ENCODE peak calls at places on chromosomes 11 and 22, in five cellular contexts. One of them, this sample, is unnamed.

GRCh38 chr22:32926600-32926999 is 125.1 kb downstream of the TIMP3 start:
- DNase-seq in osteocyte: no peak
- DNase-seq in NCI-H187: no peak
- DNase-seq in NCI-H1436: no peak
- DNase-seq in mammary epithelial cell: peak
- DNase-seq in this sample: peak

GRCh38 chr11:69292221-69292648 is 1.7 kb upstream of the MYEOV start:
- DNase-seq in osteocyte: no peak
- DNase-seq in mammary epithelial cell: no peak
- DNase-seq in NCI-H187: no peak
- DNase-seq in NCI-H1436: no peak
- DNase-seq in this sample: peak

GRCh38 chr11:45671246-45672171 is 6.1 kb upstream of the CHST1 start:
- DNase-seq in osteocyte: no peak
- DNase-seq in mammary epithelial cell: no peak
- DNase-seq in NCI-H1436: no peak
- DNase-seq in NCI-H187: no peak
- DNase-seq in this sample: no peak

GRCh38 chr11:71962428-71963038 is 33.7 kb downstream of the RNF121 start:
- DNase-seq in mammary epithelial cell: no peak
- DNase-seq in NCI-H1436: no peak
- DNase-seq in NCI-H187: no peak
- DNase-seq in osteocyte: no peak
- DNase-seq in this sample: no peak

GRCh38 chr11:100730266-100730665 is 43.2 kb downstream of the ARHGAP42 start:
- DNase-seq in mammary epithelial cell: no peak
- DNase-seq in NCI-H1436: no peak
- DNase-seq in osteocyte: no peak
- DNase-seq in NCI-H187: no peak
- DNase-seq in this sample: no peak

GRCh38 chr11:1153951-1154487 is 3.7 kb upstream of the MUC5AC start:
- DNase-seq in NCI-H187: no peak
- DNase-seq in osteocyte: peak
- DNase-seq in mammary epithelial cell: peak
- DNase-seq in NCI-H1436: no peak
- DNase-seq in this sample: no peak

GRCh38 chr22:49961601-49962011 is 1.0 kb downstream of the PIM3 start:
- DNase-seq in osteocyte: no peak
- DNase-seq in mammary epithelial cell: no peak
- DNase-seq in NCI-H1436: no peak
- DNase-seq in NCI-H187: no peak
- DNase-seq in this sample: no peak

GRCh38 chr11:75167617-75168016 is 16.7 kb downstream of the SLCO2B1 start:
- DNase-seq in NCI-H1436: no peak
- DNase-seq in osteocyte: no peak
- DNase-seq in NCI-H187: no peak
- DNase-seq in mammary epithelial cell: no peak
- DNase-seq in this sample: no peak

GRCh38 chr22:43892183-43892894 is 526 bp upstream of the PNPLA5 start:
- DNase-seq in mammary epithelial cell: no peak
- DNase-seq in osteocyte: no peak
- DNase-seq in NCI-H187: no peak
- DNase-seq in NCI-H1436: no peak
- DNase-seq in this sample: no peak

GRCh38 chr11:86099727-86100320 is 30.9 kb upstream of the PICALM start:
- DNase-seq in osteocyte: no peak
- DNase-seq in NCI-H1436: no peak
- DNase-seq in NCI-H187: no peak
- DNase-seq in mammary epithelial cell: peak
- DNase-seq in this sample: peak

GRCh38 chr11:9773524-9773923 is 109.6 kb downstream of the SWAP70 start:
- DNase-seq in osteocyte: no peak
- DNase-seq in NCI-H187: no peak
- DNase-seq in NCI-H1436: no peak
- DNase-seq in mammary epithelial cell: no peak
- DNase-seq in this sample: no peak

GRCh38 chr22:17912942-17913704 is 111.2 kb downstream of the MICAL3 start:
- DNase-seq in mammary epithelial cell: no peak
- DNase-seq in NCI-H1436: no peak
- DNase-seq in osteocyte: no peak
- DNase-seq in NCI-H187: peak
- DNase-seq in this sample: no peak

GRCh38 chr11:100966366-100966765 is 163.2 kb downstream of the PGR start:
- DNase-seq in mammary epithelial cell: no peak
- DNase-seq in NCI-H187: no peak
- DNase-seq in NCI-H1436: no peak
- DNase-seq in osteocyte: no peak
- DNase-seq in this sample: no peak

GRCh38 chr22:40525250-40525884 is 111.2 kb downstream of the MRTFA start:
- DNase-seq in NCI-H187: no peak
- DNase-seq in NCI-H1436: no peak
- DNase-seq in mammary epithelial cell: peak
- DNase-seq in osteocyte: peak
- DNase-seq in this sample: peak

GRCh38 chr22:27790396-27791216 is 10.9 kb downstream of the MN1 start:
- DNase-seq in NCI-H187: no peak
- DNase-seq in mammary epithelial cell: no peak
- DNase-seq in osteocyte: no peak
- DNase-seq in NCI-H1436: no peak
- DNase-seq in this sample: no peak

GRCh38 chr11:44065161-44065571 is 904 bp upstream of the ACCS start:
- DNase-seq in mammary epithelial cell: no peak
- DNase-seq in NCI-H187: no peak
- DNase-seq in osteocyte: no peak
- DNase-seq in NCI-H1436: no peak
- DNase-seq in this sample: no peak

GRCh38 chr11:9070740-9071476 is 20.5 kb downstream of the SCUBE2 start:
- DNase-seq in mammary epithelial cell: no peak
- DNase-seq in osteocyte: no peak
- DNase-seq in NCI-H187: no peak
- DNase-seq in NCI-H1436: no peak
- DNase-seq in this sample: no peak

GRCh38 chr22:39524753-39525657 is 4.6 kb downstream of the ATF4 start:
- DNase-seq in mammary epithelial cell: no peak
- DNase-seq in NCI-H187: no peak
- DNase-seq in osteocyte: no peak
- DNase-seq in NCI-H1436: no peak
- DNase-seq in this sample: no peak

GRCh38 chr22:50308597-50308935 is 1.1 kb upstream of the PLXNB2 start:
- DNase-seq in NCI-H1436: no peak
- DNase-seq in NCI-H187: no peak
- DNase-seq in osteocyte: no peak
- DNase-seq in mammary epithelial cell: no peak
- DNase-seq in this sample: no peak

GRCh38 chr11:45967506-45967905 is 45.0 kb downstream of the LARGE2 start:
- DNase-seq in osteocyte: no peak
- DNase-seq in NCI-H1436: no peak
- DNase-seq in NCI-H187: no peak
- DNase-seq in mammary epithelial cell: no peak
- DNase-seq in this sample: no peak

GRCh38 chr11:35388054-35388453 is 31.3 kb downstream of the SLC1A2 start:
- DNase-seq in NCI-H187: no peak
- DNase-seq in osteocyte: no peak
- DNase-seq in NCI-H1436: no peak
- DNase-seq in mammary epithelial cell: no peak
- DNase-seq in this sample: no peak

GRCh38 chr11:91653091-91653754 is 571.4 kb upstream of the FAT3 start:
- DNase-seq in osteocyte: no peak
- DNase-seq in NCI-H187: no peak
- DNase-seq in NCI-H1436: no peak
- DNase-seq in mammary epithelial cell: peak
- DNase-seq in this sample: peak

GRCh38 chr11:46346886-46347636 is at the start of gene DGKZ:
- DNase-seq in NCI-H1436: peak
- DNase-seq in NCI-H187: peak
- DNase-seq in osteocyte: peak
- DNase-seq in mammary epithelial cell: peak
- DNase-seq in this sample: peak

GRCh38 chr11:134270250-134270714 is 5.9 kb upstream of the GLB1L3 start:
- DNase-seq in NCI-H187: peak
- DNase-seq in NCI-H1436: no peak
- DNase-seq in osteocyte: no peak
- DNase-seq in mammary epithelial cell: no peak
- DNase-seq in this sample: peak

GRCh38 chr22:20019661-20020532 is 1.0 kb upstream of the TANGO2 start:
- DNase-seq in osteocyte: no peak
- DNase-seq in NCI-H1436: no peak
- DNase-seq in mammary epithelial cell: no peak
- DNase-seq in NCI-H187: no peak
- DNase-seq in this sample: no peak

GRCh38 chr11:125140251-125140650 is 24.3 kb upstream of the PKNOX2 start:
- DNase-seq in NCI-H187: no peak
- DNase-seq in NCI-H1436: no peak
- DNase-seq in mammary epithelial cell: no peak
- DNase-seq in osteocyte: no peak
- DNase-seq in this sample: no peak

GRCh38 chr11:31826530-31827438 is 15.7 kb upstream of the PAX6 start:
- DNase-seq in NCI-H187: no peak
- DNase-seq in osteocyte: no peak
- DNase-seq in NCI-H1436: no peak
- DNase-seq in mammary epithelial cell: no peak
- DNase-seq in this sample: no peak

GRCh38 chr11:89443366-89444303 is 47.5 kb downstream of the NOX4 start:
- DNase-seq in mammary epithelial cell: no peak
- DNase-seq in NCI-H1436: no peak
- DNase-seq in NCI-H187: no peak
- DNase-seq in osteocyte: no peak
- DNase-seq in this sample: no peak

GRCh38 chr22:30170126-30170525 is 76.4 kb downstream of the LIF start:
- DNase-seq in NCI-H1436: no peak
- DNase-seq in osteocyte: no peak
- DNase-seq in mammary epithelial cell: no peak
- DNase-seq in NCI-H187: no peak
- DNase-seq in this sample: no peak

GRCh38 chr11:2307733-2308331 is 6.0 kb downstream of the TSPAN32 start:
- DNase-seq in NCI-H1436: no peak
- DNase-seq in mammary epithelial cell: no peak
- DNase-seq in osteocyte: no peak
- DNase-seq in NCI-H187: no peak
- DNase-seq in this sample: no peak